ENCODE peak calls at places on chromosomes 4 and X, in four cellular contexts. Q is OCI-LY7, B is amygdala, F is activated T-cell treated with anti-CD3 and anti-CD28 coated beads for 24 hours. K is an unnamed sample.

GRCh38 chrX:37998586-37999267 is 7.6 kb upstream of the SYTL5 start:
- DNase-seq in F (no peak), B (no peak), Q (no peak), K (no peak)

GRCh38 chr4:96602661-96603060 is 762.8 kb downstream of the PDHA2 start:
- DNase-seq in Q (no peak), B (no peak), F (no peak), K (no peak)

GRCh38 chrX:154436597-154437397 is at the start of gene GDI1:
- DNase-seq in Q (peak), B (no peak), F (peak), K (peak)

GRCh38 chrX:151175283-151176062 is 911 bp upstream of the GPR50 start:
- DNase-seq in F (no peak), B (no peak), Q (no peak), K (no peak)

GRCh38 chr4:149911995-149912394 is 96.4 kb upstream of the IQCM start:
- DNase-seq in Q (no peak), B (no peak), F (no peak), K (no peak)

GRCh38 chr4:102599455-102599854 is 98.3 kb downstream of the NFKB1 start:
- DNase-seq in Q (no peak), F (no peak), B (no peak), K (no peak)

GRCh38 chrX:120768681-120769080 is 107.0 kb downstream of the CT47B1 start:
- DNase-seq in B (no peak), Q (no peak), F (no peak), K (no peak)

GRCh38 chr4:138405439-138405838 is 163.3 kb upstream of the SLC7A11 start:
- DNase-seq in Q (no peak), F (no peak), B (no peak), K (no peak)

GRCh38 chr4:143382539-143382938 is 45.9 kb downstream of the GAB1 start:
- DNase-seq in B (no peak), F (no peak), Q (no peak), K (no peak)

GRCh38 chr4:147837435-147837834 is 105.5 kb downstream of the ARHGAP10 start:
- DNase-seq in B (no peak), F (no peak), Q (peak), K (no peak)

GRCh38 chr4:77619408-77619807 is 13.8 kb downstream of the CXCL13 start:
- DNase-seq in B (no peak), Q (no peak), F (no peak), K (no peak)

GRCh38 chrX:39670281-39670680 is 427.5 kb downstream of the BCOR start:
- DNase-seq in Q (no peak), B (no peak), F (no peak), K (no peak)

GRCh38 chr4:38560763-38561558 is 103.0 kb upstream of the KLF3 start:
- DNase-seq in Q (no peak), F (no peak), B (no peak), K (no peak)

GRCh38 chr4:184801781-184802180 is 24.0 kb downstream of the ACSL1 start:
- DNase-seq in F (no peak), B (no peak), Q (no peak), K (no peak)

GRCh38 chr4:103018391-103019318 is 850 bp downstream of the SLC9B1 start:
- DNase-seq in Q (peak), B (no peak), F (no peak), K (no peak)

GRCh38 chr4:130901321-130901720 is 1805.4 kb downstream of the C4orf33 start:
- DNase-seq in B (no peak), Q (no peak), F (no peak), K (no peak)

GRCh38 chrX:65755786-65756185 is 88.3 kb downstream of the MSN start:
- DNase-seq in Q (no peak), B (no peak), F (no peak), K (no peak)

GRCh38 chr4:98720871-98721480 is 62.6 kb upstream of the TSPAN5 start:
- DNase-seq in F (no peak), Q (no peak), B (no peak), K (no peak)

K was measured in left cardiac atrium.